ENCODE peak calls at places on chromosomes 6 and 20, in seven cellular contexts. V is occipital lobe, W is pancreas, Y is cardiac fibroblast, A is mammary epithelial cell, K is ecto neural progenitor cell, T is COR-L47. L is an unnamed sample.

GRCh38 chr6:41654433-41655020 is 16.3 kb downstream of the MDFI start:
- DNase-seq in V (no peak), A (no peak), W (peak), K (no peak), Y (no peak), T (no peak), L (no peak)

GRCh38 chr20:16771204-16771603 is 23.0 kb downstream of the OTOR start:
- DNase-seq in W (no peak), K (no peak), Y (no peak), A (no peak), T (no peak), V (no peak), L (no peak)

GRCh38 chr6:45255434-45255833 is 72.7 kb upstream of the RUNX2 start:
- DNase-seq in W (no peak), K (no peak), V (no peak), Y (no peak), A (no peak), T (no peak), L (no peak)

GRCh38 chr6:36600564-36601146 is 6.5 kb downstream of the SRSF3 start:
- DNase-seq in T (no peak), W (no peak), A (no peak), Y (no peak), V (no peak), K (no peak), L (no peak)

GRCh38 chr6:39430968-39431523 is 108.5 kb upstream of the KCNK16 start:
- DNase-seq in V (peak), Y (no peak), T (peak), A (no peak), K (peak), W (no peak), L (peak)

GRCh38 chr6:29426654-29427053 is 11.9 kb downstream of the OR12D1 start:
- DNase-seq in Y (no peak), K (no peak), T (no peak), V (no peak), A (no peak), W (no peak), L (no peak)

GRCh38 chr6:137043710-137044365 is 927 bp downstream of the IL20RA start:
- DNase-seq in T (peak), A (peak), V (no peak), Y (peak), K (peak), W (no peak), L (no peak)

GRCh38 chr6:42846505-42846904 is 32.9 kb upstream of the RPL7L1 start:
- DNase-seq in V (no peak), W (no peak), A (no peak), Y (no peak), K (no peak), T (no peak), L (no peak)

GRCh38 chr6:94510877-94511276 is 1066.5 kb upstream of the MANEA start:
- DNase-seq in K (no peak), A (no peak), W (peak), Y (no peak), T (no peak), V (no peak), L (peak)

GRCh38 chr6:113375950-113376846 is 480.9 kb upstream of the MARCKS start:
- DNase-seq in A (peak), V (no peak), W (no peak), K (no peak), T (no peak), Y (peak), L (no peak)

GRCh38 chr6:147553099-147553498 is 44.6 kb downstream of the SAMD5 start:
- DNase-seq in A (no peak), W (no peak), T (no peak), K (no peak), V (no peak), Y (no peak), L (no peak)

GRCh38 chr20:19531446-19531845 is 226.6 kb upstream of the RIN2 start:
- DNase-seq in K (no peak), W (no peak), T (no peak), V (no peak), Y (no peak), A (no peak), L (no peak)

GRCh38 chr6:39791311-39791710 is 865 bp upstream of the DAAM2 start:
- DNase-seq in A (no peak), W (no peak), T (no peak), V (no peak), Y (peak), K (no peak), L (no peak)

GRCh38 chr6:5706094-5707033 is 300.4 kb downstream of the NRN1 start:
- DNase-seq in Y (no peak), K (peak), V (no peak), A (no peak), T (no peak), W (no peak), L (no peak)

GRCh38 chr6:26250806-26251075 is 114.3 kb upstream of the BTN3A2 start:
- DNase-seq in Y (no peak), T (peak), V (no peak), K (no peak), A (no peak), W (no peak), L (no peak)

GRCh38 chr20:15807271-15807670 is 766.0 kb downstream of the KIF16B start:
- DNase-seq in Y (no peak), T (no peak), A (no peak), W (no peak), K (no peak), V (no peak), L (no peak)

GRCh38 chr6:139868576-139868975 is 494.1 kb upstream of the CITED2 start:
- DNase-seq in W (no peak), V (no peak), Y (no peak), T (no peak), K (no peak), A (no peak), L (no peak)